ENCODE peak calls at places on chromosomes 12 and 14, in ten cellular contexts. G, N, E, O, A, V, S, R, M and K are unnamed samples.

GRCh38 chr14:89827260-89827659 is 127.3 kb downstream of the EFCAB11 start:
- DNase-seq in G (no peak), N (no peak), E (no peak), O (no peak), A (no peak), V (no peak), S (no peak), R (no peak), M (no peak), K (no peak)

GRCh38 chr14:23800811-23801210 is 152.8 kb upstream of the DHRS4 start:
- DNase-seq in G (no peak), N (no peak), E (no peak), O (no peak), A (no peak), V (no peak), S (no peak), R (no peak), M (no peak), K (no peak)

GRCh38 chr12:67661311-67662011 is 12.9 kb downstream of the DYRK2 start:
- DNase-seq in G (no peak), N (no peak), E (no peak), O (no peak), A (peak; percentile 45), V (no peak), S (peak; percentile 38), R (peak; percentile 29), M (no peak), K (no peak)

GRCh38 chr12:991350-992278 is 591 bp downstream of the ERC1 start:
- DNase-seq in G (peak; percentile 2), N (no peak), E (no peak), O (no peak), A (no peak), V (no peak), S (no peak), R (peak; percentile 76), M (peak; percentile 75), K (no peak)

GRCh38 chr12:12927211-12928079 is 24.5 kb downstream of the GPRC5D start:
- DNase-seq in G (peak; percentile 58), N (peak; percentile 5), E (no peak), O (peak; percentile 78), A (no peak), V (no peak), S (peak; percentile 91), R (peak; percentile 60), M (peak; percentile 91), K (peak; percentile 56)

GRCh38 chr14:98835051-98835824 is 436.8 kb downstream of the BCL11B start:
- DNase-seq in G (no peak), N (no peak), E (no peak), O (no peak), A (no peak), V (no peak), S (no peak), R (no peak), M (no peak), K (no peak)

GRCh38 chr12:56150563-56150962 is 1.8 kb upstream of the MYL6B start:
- DNase-seq in G (no peak), N (no peak), E (no peak), O (no peak), A (no peak), V (no peak), S (peak; percentile 53), R (no peak), M (no peak), K (no peak)

GRCh38 chr12:66629138-66629880 is 49.6 kb downstream of the GRIP1 start:
- DNase-seq in G (no peak), N (no peak), E (no peak), O (no peak), A (no peak), V (no peak), S (no peak), R (no peak), M (no peak), K (no peak)

GRCh38 chr14:45976001-45976400 is 675.6 kb downstream of the RPL10L start:
- DNase-seq in G (no peak), N (no peak), E (no peak), O (no peak), A (no peak), V (no peak), S (no peak), R (no peak), M (no peak), K (no peak)

GRCh38 chr12:3718100-3718499 is 34.8 kb downstream of the CRACR2A start:
- DNase-seq in G (no peak), N (no peak), E (no peak), O (no peak), A (peak; percentile 76), V (no peak), S (no peak), R (no peak), M (no peak), K (no peak)

GRCh38 chr14:55911794-55912193 is 206.4 kb upstream of the PELI2 start:
- DNase-seq in G (no peak), N (no peak), E (no peak), O (no peak), A (no peak), V (no peak), S (peak; percentile 16), R (peak; percentile 6), M (no peak), K (no peak)

GRCh38 chr14:38971258-38971921 is 131.6 kb downstream of the SEC23A start:
- DNase-seq in G (no peak), N (no peak), E (no peak), O (no peak), A (no peak), V (no peak), S (no peak), R (no peak), M (no peak), K (no peak)

GRCh38 chr12:43063642-43064041 is 474.1 kb upstream of the PRICKLE1 start:
- DNase-seq in G (no peak), N (no peak), E (peak; percentile 34), O (no peak), A (no peak), V (no peak), S (peak; percentile 11), R (peak; percentile 7), M (no peak), K (no peak)

GRCh38 chr14:92982941-92983340 is 60.0 kb downstream of the CHGA start:
- DNase-seq in G (no peak), N (no peak), E (no peak), O (no peak), A (no peak), V (no peak), S (no peak), R (peak; percentile 61), M (no peak), K (no peak)

GRCh38 chr12:53456654-53457366 is 4.9 kb downstream of the PCBP2 start:
- DNase-seq in G (no peak), N (no peak), E (no peak), O (no peak), A (no peak), V (no peak), S (no peak), R (no peak), M (no peak), K (no peak)

GRCh38 chr12:22858849-22859569 is 234.0 kb downstream of the ETNK1 start:
- DNase-seq in G (no peak), N (no peak), E (peak; percentile 18), O (no peak), A (no peak), V (no peak), S (peak; percentile 57), R (peak; percentile 8), M (no peak), K (no peak)

GRCh38 chr14:100063314-100063941 is 1.8 kb upstream of the EVL start:
- DNase-seq in G (peak; percentile 39), N (no peak), E (no peak), O (no peak), A (no peak), V (no peak), S (no peak), R (no peak), M (no peak), K (no peak)